ENCODE peak calls at places on chromosomes 7 and 10, in four cellular contexts. W, M, Y and J are unnamed samples.

GRCh38 chr10:98055875-98056516 is 25.6 kb upstream of the CRTAC1 start:
- DNase-seq in W (no peak), M (no peak), Y (no peak), J (no peak)

GRCh38 chr7:43721193-43721806 is 8.0 kb downstream of the COA1 start:
- DNase-seq in W (no peak), M (no peak), Y (no peak), J (no peak)

GRCh38 chr10:24723386-24723787 is 300 bp downstream of the ARHGAP21 start:
- DNase-seq in W (no peak), M (no peak), Y (peak; percentile 39), J (no peak)

GRCh38 chr10:5317547-5318107 is 47.1 kb upstream of the UCN3 start:
- DNase-seq in W (no peak), M (no peak), Y (no peak), J (no peak)

GRCh38 chr7:51028128-51028830 is 245.6 kb upstream of the GRB10 start:
- DNase-seq in W (peak; percentile 53), M (no peak), Y (no peak), J (no peak)

GRCh38 chr10:35097510-35097909 is 7.4 kb upstream of the CUL2 start:
- DNase-seq in W (no peak), M (no peak), Y (no peak), J (no peak)

GRCh38 chr10:116029826-116030225 is 243.2 kb downstream of the GFRA1 start:
- DNase-seq in W (peak; percentile 32), M (no peak), Y (no peak), J (no peak)

GRCh38 chr7:154324196-154324595 is 272.0 kb downstream of the DPP6 start:
- DNase-seq in W (no peak), M (no peak), Y (no peak), J (no peak)

GRCh38 chr7:91289633-91290260 is 25.5 kb downstream of the FZD1 start:
- DNase-seq in W (no peak), M (no peak), Y (no peak), J (no peak)

GRCh38 chr7:36781011-36781738 is 56.9 kb upstream of the AOAH start:
- DNase-seq in W (no peak), M (no peak), Y (no peak), J (no peak)

GRCh38 chr10:69772933-69773704 is 28.6 kb upstream of the COL13A1 start:
- DNase-seq in W (no peak), M (no peak), Y (no peak), J (no peak)

GRCh38 chr10:3687510-3688081 is 97.4 kb downstream of the KLF6 start:
- DNase-seq in W (no peak), M (no peak), Y (no peak), J (no peak)

GRCh38 chr10:132331956-132332749 is at the start of gene LRRC27:
- DNase-seq in W (peak; percentile 100), M (peak; percentile 98), Y (peak; percentile 99), J (peak; percentile 99)

GRCh38 chr10:97018251-97019212 is 167.2 kb downstream of the SLIT1 start:
- DNase-seq in W (no peak), M (no peak), Y (no peak), J (no peak)

GRCh38 chr7:149205690-149206381 is 10.5 kb downstream of the ZNF282 start:
- DNase-seq in W (peak; percentile 53), M (no peak), Y (peak; percentile 22), J (no peak)

GRCh38 chr10:4850400-4850799 is 24.4 kb downstream of the AKR1E2 start:
- DNase-seq in W (no peak), M (no peak), Y (no peak), J (no peak)

GRCh38 chr7:5704534-5704922 is 76.9 kb downstream of the RNF216 start:
- DNase-seq in W (peak; percentile 70), M (peak; percentile 69), Y (peak; percentile 79), J (peak; percentile 70)

GRCh38 chr7:96707901-96708774 is 1.5 kb downstream of the SEM1 start:
- DNase-seq in W (no peak), M (no peak), Y (no peak), J (no peak)

GRCh38 chr10:78165617-78166016 is 132.0 kb downstream of the RPS24 start:
- DNase-seq in W (no peak), M (no peak), Y (no peak), J (no peak)

GRCh38 chr10:124534231-124534798 is 72.7 kb downstream of the LHPP start:
- DNase-seq in W (no peak), M (no peak), Y (peak; percentile 58), J (peak; percentile 50)

GRCh38 chr10:114458955-114459354 is 54.7 kb upstream of the AFAP1L2 start:
- DNase-seq in W (peak; percentile 73), M (peak; percentile 29), Y (peak; percentile 50), J (peak; percentile 76)

GRCh38 chr7:106073701-106074100 is 38.4 kb downstream of the SYPL1 start:
- DNase-seq in W (no peak), M (no peak), Y (no peak), J (no peak)

GRCh38 chr10:76195990-76196389 is 764.6 kb downstream of the LRMDA start:
- DNase-seq in W (no peak), M (no peak), Y (no peak), J (no peak)

GRCh38 chr10:89297791-89298190 is 4.1 kb upstream of the IFIT2 start:
- DNase-seq in W (no peak), M (no peak), Y (no peak), J (no peak)

GRCh38 chr10:60353519-60354258 is 36.0 kb downstream of the ANK3 start:
- DNase-seq in W (no peak), M (no peak), Y (no peak), J (no peak)

GRCh38 chr10:133334495-133335237 is 2.0 kb downstream of the CALY start:
- DNase-seq in W (peak; percentile 68), M (no peak), Y (no peak), J (no peak)

GRCh38 chr7:134602921-134603394 is 43.7 kb upstream of the BPGM start:
- DNase-seq in W (no peak), M (no peak), Y (no peak), J (no peak)
- H3K27ac ChIP-seq in W (peak overlapping the region; percentile 26), M (no peak overlapping the region), Y (peak overlapping the region; percentile 22), J (peak overlapping the region; percentile 71)

DNA sequence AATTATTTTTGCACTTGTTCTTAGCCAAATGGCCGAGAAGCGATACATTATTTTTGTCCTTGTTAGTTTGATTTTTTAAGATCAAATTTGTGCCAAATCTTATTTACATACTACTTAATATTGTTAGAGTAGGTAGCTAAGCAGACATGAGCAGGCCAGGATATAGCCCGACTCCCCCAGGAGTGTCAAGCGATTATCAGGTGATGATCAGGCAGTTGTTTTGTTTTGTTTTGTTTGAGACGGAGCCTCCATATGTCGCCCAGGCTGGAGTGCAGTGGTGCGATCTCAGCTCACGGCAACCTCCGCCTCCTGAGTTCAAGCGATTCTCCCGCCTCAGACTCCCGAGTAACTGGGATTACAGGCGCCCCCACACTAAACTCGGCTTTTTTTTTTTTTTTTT is 71.1 kb downstream of the LYZL2 start:
- DNase-seq in W (no peak), M (no peak), Y (no peak), J (no peak)
- H3K27ac ChIP-seq in W (no peak overlapping the region), M (no peak overlapping the region), Y (no peak overlapping the region), J (no peak overlapping the region)

GRCh38 chr10:110932505-110933180 is 13.2 kb downstream of the SHOC2 start:
- DNase-seq in W (no peak), M (no peak), Y (no peak), J (no peak)
- H3K27ac ChIP-seq in W (no peak overlapping the region), M (no peak overlapping the region), Y (no peak overlapping the region), J (no peak overlapping the region)

GRCh38 chr10:44978213-44978569 is 418 bp downstream of the DEPP1 start:
- DNase-seq in W (no peak), M (no peak), Y (peak; percentile 7), J (no peak)
- H3K27ac ChIP-seq in W (peak overlapping the region; percentile 92), M (peak overlapping the region; percentile 86), Y (peak overlapping the region; percentile 87), J (peak overlapping the region; percentile 78)

GRCh38 chr10:609868-610545 is 79.5 kb downstream of the DIP2C start:
- DNase-seq in W (no peak), M (no peak), Y (no peak), J (no peak)
- H3K27ac ChIP-seq in W (no peak overlapping the region), M (no peak overlapping the region), Y (peak overlapping the region; percentile 16), J (no peak overlapping the region)